ENCODE peak calls at places on chromosomes 4 and X, in five cellular contexts. One of them, this sample, is unnamed.

GRCh38 chr4:57691370-57691769 is 581.2 kb upstream of the IGFBP7 start:
- DNase-seq in GM04504: no peak
- DNase-seq in HCT116: no peak
- DNase-seq in retinal pigment epithelial cell: no peak
- DNase-seq in activated naive CD4-positive, alpha-beta T cell treated with anti-CD3 and anti-CD28 coated beads, Interleukin-2, amount 10 ng/mL, durations not matched to agents 7 days and 5 days: no peak
- DNase-seq in this sample: no peak

GRCh38 chr4:133775881-133776280 is 425.7 kb downstream of the PABPC4L start:
- DNase-seq in retinal pigment epithelial cell: no peak
- DNase-seq in HCT116: no peak
- DNase-seq in GM04504: peak; percentile 5
- DNase-seq in activated naive CD4-positive, alpha-beta T cell treated with anti-CD3 and anti-CD28 coated beads, Interleukin-2, amount 10 ng/mL, durations not matched to agents 7 days and 5 days: no peak
- DNase-seq in this sample: no peak

GRCh38 chr4:153792007-153792892 is 3.4 kb upstream of the SFRP2 start:
- DNase-seq in retinal pigment epithelial cell: no peak
- DNase-seq in HCT116: no peak
- DNase-seq in GM04504: no peak
- DNase-seq in activated naive CD4-positive, alpha-beta T cell treated with anti-CD3 and anti-CD28 coated beads, Interleukin-2, amount 10 ng/mL, durations not matched to agents 7 days and 5 days: peak; percentile 43
- DNase-seq in this sample: peak; percentile 9

GRCh38 chrX:70219938-70220764 is 14.3 kb upstream of the AWAT1 start:
- DNase-seq in GM04504: peak; percentile 37
- DNase-seq in activated naive CD4-positive, alpha-beta T cell treated with anti-CD3 and anti-CD28 coated beads, Interleukin-2, amount 10 ng/mL, durations not matched to agents 7 days and 5 days: no peak
- DNase-seq in HCT116: peak; percentile 50
- DNase-seq in retinal pigment epithelial cell: peak; percentile 1
- DNase-seq in this sample: no peak

GRCh38 chrX:101450951-101451350 is 34.3 kb upstream of the ARMCX4 start:
- DNase-seq in activated naive CD4-positive, alpha-beta T cell treated with anti-CD3 and anti-CD28 coated beads, Interleukin-2, amount 10 ng/mL, durations not matched to agents 7 days and 5 days: no peak
- DNase-seq in retinal pigment epithelial cell: peak; percentile 18
- DNase-seq in HCT116: no peak
- DNase-seq in GM04504: no peak
- DNase-seq in this sample: no peak

GRCh38 chr4:2806392-2807355 is 13.8 kb downstream of the SH3BP2 start:
- DNase-seq in activated naive CD4-positive, alpha-beta T cell treated with anti-CD3 and anti-CD28 coated beads, Interleukin-2, amount 10 ng/mL, durations not matched to agents 7 days and 5 days: no peak
- DNase-seq in GM04504: no peak
- DNase-seq in retinal pigment epithelial cell: peak; percentile 32
- DNase-seq in HCT116: no peak
- DNase-seq in this sample: no peak

GRCh38 chr4:39616651-39617050 is 22.0 kb downstream of the SMIM14 start:
- DNase-seq in GM04504: no peak
- DNase-seq in activated naive CD4-positive, alpha-beta T cell treated with anti-CD3 and anti-CD28 coated beads, Interleukin-2, amount 10 ng/mL, durations not matched to agents 7 days and 5 days: no peak
- DNase-seq in retinal pigment epithelial cell: no peak
- DNase-seq in HCT116: no peak
- DNase-seq in this sample: no peak

GRCh38 chr4:80875642-80876041 is 154.9 kb upstream of the BMP3 start:
- DNase-seq in activated naive CD4-positive, alpha-beta T cell treated with anti-CD3 and anti-CD28 coated beads, Interleukin-2, amount 10 ng/mL, durations not matched to agents 7 days and 5 days: no peak
- DNase-seq in retinal pigment epithelial cell: no peak
- DNase-seq in HCT116: no peak
- DNase-seq in GM04504: no peak
- DNase-seq in this sample: no peak

GRCh38 chr4:89382439-89382838 is 74.8 kb upstream of the GPRIN3 start:
- DNase-seq in HCT116: peak; percentile 12
- DNase-seq in retinal pigment epithelial cell: no peak
- DNase-seq in activated naive CD4-positive, alpha-beta T cell treated with anti-CD3 and anti-CD28 coated beads, Interleukin-2, amount 10 ng/mL, durations not matched to agents 7 days and 5 days: no peak
- DNase-seq in GM04504: no peak
- DNase-seq in this sample: no peak

This sample was measured in epithelial cell of proximal tubule.